ENCODE peak calls at places on chromosomes 4 and X, in five cellular contexts. One of them, this sample, is unnamed.

GRCh38 chr4:185304944-185305690 is 90.6 kb downstream of the LRP2BP start:
- DNase-seq in Panc1: no peak
- DNase-seq in fibroblast of the aortic adventitia: no peak
- DNase-seq in osteocyte: no peak
- DNase-seq in mucosa of descending colon: no peak
- DNase-seq in this sample: peak

GRCh38 chrX:154717824-154718223 is 33.1 kb downstream of the GAB3 start:
- DNase-seq in Panc1: no peak
- DNase-seq in fibroblast of the aortic adventitia: no peak
- DNase-seq in osteocyte: no peak
- DNase-seq in mucosa of descending colon: no peak
- DNase-seq in this sample: no peak

GRCh38 chr4:62814510-62815047 is 1594.7 kb downstream of the TECRL start:
- DNase-seq in Panc1: no peak
- DNase-seq in fibroblast of the aortic adventitia: no peak
- DNase-seq in osteocyte: no peak
- DNase-seq in mucosa of descending colon: no peak
- DNase-seq in this sample: no peak

GRCh38 chr4:114263233-114263632 is 283.8 kb upstream of the ARSJ start:
- DNase-seq in Panc1: no peak
- DNase-seq in fibroblast of the aortic adventitia: peak
- DNase-seq in osteocyte: no peak
- DNase-seq in mucosa of descending colon: no peak
- DNase-seq in this sample: peak

GRCh38 chrX:149871940-149872339 is 9.0 kb upstream of the MAGEA8 start:
- DNase-seq in Panc1: peak
- DNase-seq in fibroblast of the aortic adventitia: no peak
- DNase-seq in osteocyte: no peak
- DNase-seq in mucosa of descending colon: peak
- DNase-seq in this sample: no peak

GRCh38 chr4:168933423-168933822 is 76.6 kb downstream of the CBR4 start:
- DNase-seq in Panc1: no peak
- DNase-seq in fibroblast of the aortic adventitia: no peak
- DNase-seq in osteocyte: no peak
- DNase-seq in mucosa of descending colon: no peak
- DNase-seq in this sample: no peak

GRCh38 chrX:87873347-87873941 is 355.8 kb downstream of the KLHL4 start:
- DNase-seq in Panc1: no peak
- DNase-seq in fibroblast of the aortic adventitia: no peak
- DNase-seq in osteocyte: no peak
- DNase-seq in mucosa of descending colon: no peak
- DNase-seq in this sample: no peak

GRCh38 chr4:11218692-11219091 is 210.0 kb downstream of the HS3ST1 start:
- DNase-seq in Panc1: no peak
- DNase-seq in fibroblast of the aortic adventitia: peak
- DNase-seq in osteocyte: no peak
- DNase-seq in mucosa of descending colon: no peak
- DNase-seq in this sample: no peak

GRCh38 chr4:100288167-100288566 is 97.9 kb upstream of the DDIT4L start:
- DNase-seq in Panc1: no peak
- DNase-seq in fibroblast of the aortic adventitia: peak
- DNase-seq in osteocyte: no peak
- DNase-seq in mucosa of descending colon: no peak
- DNase-seq in this sample: peak

GRCh38 chrX:120365320-120365719 is 3.4 kb downstream of the ATP1B4 start:
- DNase-seq in Panc1: no peak
- DNase-seq in fibroblast of the aortic adventitia: peak
- DNase-seq in osteocyte: no peak
- DNase-seq in mucosa of descending colon: peak
- DNase-seq in this sample: no peak

GRCh38 chrX:1392376-1393130 is 640 bp upstream of the SLC25A6 start:
- DNase-seq in Panc1: no peak
- DNase-seq in fibroblast of the aortic adventitia: peak
- DNase-seq in osteocyte: peak
- DNase-seq in mucosa of descending colon: no peak
- DNase-seq in this sample: peak

GRCh38 chr4:60805500-60806313 is 394.4 kb upstream of the ADGRL3 start:
- DNase-seq in Panc1: peak
- DNase-seq in fibroblast of the aortic adventitia: peak
- DNase-seq in osteocyte: no peak
- DNase-seq in mucosa of descending colon: no peak
- DNase-seq in this sample: no peak

GRCh38 chr4:770022-770421 is 55.9 kb downstream of the CPLX1 start:
- DNase-seq in Panc1: no peak
- DNase-seq in fibroblast of the aortic adventitia: no peak
- DNase-seq in osteocyte: no peak
- DNase-seq in mucosa of descending colon: peak
- DNase-seq in this sample: no peak

GRCh38 chr4:1715002-1715761 is 3.1 kb upstream of the SLBP start:
- DNase-seq in Panc1: no peak
- DNase-seq in fibroblast of the aortic adventitia: no peak
- DNase-seq in osteocyte: no peak
- DNase-seq in mucosa of descending colon: peak
- DNase-seq in this sample: no peak

DNA sequence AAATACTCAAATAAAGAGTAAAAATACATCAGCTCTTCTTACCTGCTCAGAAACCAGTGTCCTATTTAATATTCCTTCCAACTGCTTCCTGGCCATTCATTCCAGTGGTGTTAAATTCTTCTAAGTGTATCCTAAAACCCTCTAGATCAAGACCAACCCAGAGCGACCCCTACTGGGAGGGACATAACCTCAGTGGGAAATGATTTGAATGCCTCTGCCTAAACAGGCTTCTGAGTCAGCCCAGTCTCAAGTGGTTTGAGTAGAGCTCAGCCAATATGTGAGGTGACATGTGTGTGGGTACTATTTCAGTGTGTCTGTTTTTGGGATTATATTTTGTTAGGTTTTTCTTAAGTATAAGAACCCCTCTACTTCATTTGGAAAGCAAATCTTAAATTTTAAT is 133.6 kb upstream of the ARHGEF9 start:
- DNase-seq in Panc1: no peak
- DNase-seq in fibroblast of the aortic adventitia: no peak
- DNase-seq in osteocyte: no peak
- DNase-seq in mucosa of descending colon: no peak
- DNase-seq in this sample: peak
- TF ChIP-seq CTCF in Panc1: no peak
- TF ChIP-seq CTCF in fibroblast of the aortic adventitia: no peak
- TF ChIP-seq CTCF in osteocyte: peak
- TF ChIP-seq CTCF in mucosa of descending colon: no peak
- TF ChIP-seq CTCF in this sample: peak

GRCh38 chr4:5720980-5721379 is 10.0 kb downstream of the EVC start:
- DNase-seq in Panc1: no peak
- DNase-seq in fibroblast of the aortic adventitia: no peak
- DNase-seq in osteocyte: no peak
- DNase-seq in mucosa of descending colon: no peak
- DNase-seq in this sample: no peak

GRCh38 chr4:5720157-5720850 is 9.3 kb downstream of the EVC start:
- DNase-seq in Panc1: no peak
- DNase-seq in fibroblast of the aortic adventitia: no peak
- DNase-seq in osteocyte: no peak
- DNase-seq in mucosa of descending colon: no peak
- DNase-seq in this sample: no peak

GRCh38 chr4:5717449-5718158 is 6.6 kb downstream of the EVC start:
- DNase-seq in Panc1: no peak
- DNase-seq in fibroblast of the aortic adventitia: no peak
- DNase-seq in osteocyte: no peak
- DNase-seq in mucosa of descending colon: no peak
- DNase-seq in this sample: no peak

GRCh38 chr4:5718411-5718810 is 7.4 kb downstream of the EVC start:
- DNase-seq in Panc1: no peak
- DNase-seq in fibroblast of the aortic adventitia: no peak
- DNase-seq in osteocyte: no peak
- DNase-seq in mucosa of descending colon: no peak
- DNase-seq in this sample: no peak

GRCh38 chr4:5719329-5720055 is 8.5 kb downstream of the EVC start:
- DNase-seq in Panc1: no peak
- DNase-seq in fibroblast of the aortic adventitia: no peak
- DNase-seq in osteocyte: no peak
- DNase-seq in mucosa of descending colon: no peak
- DNase-seq in this sample: no peak
- TF ChIP-seq CTCF in Panc1: no peak
- TF ChIP-seq CTCF in fibroblast of the aortic adventitia: no peak
- TF ChIP-seq CTCF in osteocyte: no peak
- TF ChIP-seq CTCF in mucosa of descending colon: no peak
- TF ChIP-seq CTCF in this sample: no peak

DNA sequence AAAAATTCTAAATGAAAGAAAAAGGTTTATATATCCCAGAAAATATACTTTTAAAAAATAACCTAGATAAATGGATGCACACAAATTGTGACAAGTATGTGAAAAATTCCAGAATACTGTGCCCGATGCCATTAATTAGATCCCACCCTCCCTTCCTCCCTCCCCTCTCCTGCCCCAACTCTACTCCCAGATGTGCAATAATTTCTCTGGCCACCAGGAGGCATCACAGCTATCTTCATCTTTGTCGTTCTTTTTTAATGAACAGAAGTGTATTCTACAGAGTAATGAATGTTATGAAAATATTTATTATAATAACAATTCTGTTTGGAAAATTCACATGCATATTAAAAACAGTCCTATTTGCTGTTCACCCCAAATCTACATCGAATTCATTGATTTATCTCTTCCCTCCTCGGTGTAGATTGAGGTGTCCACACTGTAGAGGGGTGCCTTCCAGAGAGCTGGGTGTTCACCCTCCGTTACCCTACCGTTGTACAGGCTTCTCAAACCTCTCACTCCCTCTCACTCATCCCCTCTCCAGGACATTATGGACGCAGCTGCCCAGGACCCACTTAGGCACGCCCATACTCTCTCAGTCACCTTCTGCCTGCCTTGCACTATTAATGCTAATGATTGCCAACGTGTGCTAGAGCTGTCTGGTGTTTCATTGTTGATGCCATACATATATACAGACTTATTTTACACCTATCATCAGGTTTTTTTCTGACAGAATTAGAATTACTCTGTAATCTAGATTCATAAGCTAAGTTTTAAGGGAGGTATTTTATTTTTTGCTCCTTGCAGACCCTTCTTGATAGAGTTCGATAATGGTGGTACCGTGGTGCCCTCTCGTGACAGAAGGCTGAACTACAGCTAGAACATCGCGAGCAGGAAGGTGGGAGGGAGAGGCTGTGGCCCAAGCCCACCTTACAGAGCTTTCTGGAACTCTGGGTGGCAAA is 14.1 kb downstream of the RAB40AL start:
- DNase-seq in Panc1: peak
- DNase-seq in fibroblast of the aortic adventitia: peak
- DNase-seq in osteocyte: no peak
- DNase-seq in mucosa of descending colon: no peak
- DNase-seq in this sample: peak
- TF ChIP-seq CTCF in Panc1: peak
- TF ChIP-seq CTCF in fibroblast of the aortic adventitia: peak
- TF ChIP-seq CTCF in osteocyte: peak
- TF ChIP-seq CTCF in mucosa of descending colon: peak
- TF ChIP-seq CTCF in this sample: peak

DNA sequence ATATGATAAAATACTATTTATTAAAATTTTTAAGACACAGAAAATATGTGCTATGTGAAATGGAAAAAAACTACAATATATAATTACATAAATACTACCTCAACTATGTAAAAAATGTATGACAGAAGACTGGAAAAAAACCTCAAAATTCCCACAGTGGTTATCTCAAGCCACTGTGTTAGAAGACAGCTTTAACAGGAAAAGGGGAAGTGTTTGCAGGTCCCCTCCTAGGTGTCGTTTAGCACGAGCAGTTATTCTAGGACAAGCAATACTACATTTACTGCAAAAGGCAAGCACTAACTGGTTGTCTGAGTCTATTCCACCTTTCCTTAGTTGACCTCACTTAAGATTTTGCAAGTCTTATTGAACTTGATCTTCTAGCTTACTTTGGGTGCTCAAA is 44.9 kb upstream of the PHF8 start:
- DNase-seq in Panc1: no peak
- DNase-seq in fibroblast of the aortic adventitia: no peak
- DNase-seq in osteocyte: no peak
- DNase-seq in mucosa of descending colon: no peak
- DNase-seq in this sample: no peak
- TF ChIP-seq CTCF in Panc1: no peak
- TF ChIP-seq CTCF in fibroblast of the aortic adventitia: no peak
- TF ChIP-seq CTCF in osteocyte: no peak
- TF ChIP-seq CTCF in mucosa of descending colon: no peak
- TF ChIP-seq CTCF in this sample: no peak

This sample was measured in HFFc6.